ENCODE peak calls at places on chromosomes 16 and 17, in seven cellular contexts. C, A, S, W, Y, U and D are unnamed samples.

GRCh38 chr17:35879748-35880654 is at the start of gene CCL5:
- DNase-seq in W (no peak), U (no peak), C (no peak), Y (no peak), A (no peak), S (no peak), D (peak; percentile 77)

GRCh38 chr16:14300631-14301149 is 229.6 kb downstream of the MRTFB start:
- DNase-seq in A (peak; percentile 63), U (peak; percentile 73), W (no peak), C (peak; percentile 66), S (peak; percentile 85), Y (peak; percentile 85), D (no peak)

GRCh38 chr16:23339781-23340180 is 37.7 kb downstream of the SCNN1B start:
- DNase-seq in U (no peak), A (no peak), W (no peak), S (no peak), Y (no peak), C (no peak), D (no peak)

GRCh38 chr16:62965831-62966230 is 929.6 kb upstream of the CDH8 start:
- DNase-seq in W (no peak), S (no peak), A (no peak), Y (peak; percentile 6), U (no peak), C (no peak), D (no peak)

GRCh38 chr16:12804395-12804794 is 708 bp upstream of the CPPED1 start:
- DNase-seq in Y (no peak), S (no peak), A (no peak), W (no peak), C (no peak), U (no peak), D (no peak)

GRCh38 chr16:25575363-25575762 is 116.4 kb upstream of the HS3ST4 start:
- DNase-seq in U (no peak), Y (no peak), W (no peak), S (no peak), C (no peak), A (no peak), D (no peak)

GRCh38 chr17:39235555-39236221 is 9.9 kb upstream of the STAC2 start:
- DNase-seq in A (no peak), W (no peak), C (peak; percentile 58), S (no peak), Y (peak; percentile 73), U (no peak), D (no peak)

GRCh38 chr17:69246726-69247375 is 18.2 kb upstream of the ABCA10 start:
- DNase-seq in W (no peak), A (peak; percentile 15), C (peak; percentile 61), U (no peak), S (no peak), Y (peak; percentile 62), D (no peak)

GRCh38 chr17:1351967-1352366 is 48.1 kb downstream of the YWHAE start:
- DNase-seq in U (no peak), Y (no peak), W (no peak), C (no peak), S (no peak), A (no peak), D (no peak)

GRCh38 chr17:7001562-7001961 is 5.7 kb downstream of the ALOX12 start:
- DNase-seq in W (no peak), U (no peak), Y (peak; percentile 57), A (no peak), S (no peak), C (no peak), D (no peak)

GRCh38 chr16:82700541-82701240 is 73.9 kb downstream of the CDH13 start:
- DNase-seq in Y (peak; percentile 11), S (no peak), C (no peak), U (no peak), A (no peak), W (no peak), D (no peak)

GRCh38 chr16:89397331-89397861 is 93.0 kb downstream of the ANKRD11 start:
- DNase-seq in W (no peak), Y (no peak), A (no peak), C (no peak), U (no peak), S (no peak), D (no peak)

GRCh38 chr17:3535253-3535995 is 22.2 kb downstream of the TRPV3 start:
- DNase-seq in C (peak; percentile 1), S (peak; percentile 87), W (peak; percentile 9), A (peak; percentile 31), Y (no peak), U (peak; percentile 46), D (no peak)

GRCh38 chr17:21285164-21286065 is 904 bp downstream of the MAP2K3 start:
- DNase-seq in Y (peak; percentile 72), A (no peak), S (no peak), C (no peak), W (no peak), U (no peak), D (no peak)

GRCh38 chr16:87165885-87166284 is 151.3 kb downstream of the C16orf95 start:
- DNase-seq in W (no peak), S (no peak), Y (no peak), U (no peak), C (no peak), A (no peak), D (no peak)

GRCh38 chr17:80786470-80786869 is 205.2 kb upstream of the CHMP6 start:
- DNase-seq in S (peak; percentile 36), A (no peak), U (no peak), Y (no peak), C (peak; percentile 89), W (peak; percentile 87), D (no peak)

GRCh38 chr17:8225813-8226535 is 15.6 kb upstream of the AURKB start:
- DNase-seq in A (peak; percentile 67), U (no peak), C (no peak), S (no peak), Y (peak; percentile 84), W (no peak), D (peak; percentile 55)

GRCh38 chr16:50296807-50297206 is 30.5 kb downstream of the ADCY7 start:
- DNase-seq in S (peak; percentile 30), Y (no peak), U (no peak), A (no peak), C (no peak), W (no peak), D (no peak)

GRCh38 chr16:79283578-79283977 is 317.0 kb downstream of the MAF start:
- DNase-seq in A (no peak), S (no peak), W (no peak), C (no peak), Y (no peak), U (no peak), D (no peak)

GRCh38 chr17:75689441-75689873 is 22.3 kb downstream of the SAP30BP start:
- DNase-seq in C (no peak), A (no peak), Y (peak; percentile 94), U (no peak), S (no peak), W (no peak), D (peak; percentile 19)

GRCh38 chr17:75152971-75153853 is 1.1 kb downstream of the JPT1 start:
- DNase-seq in W (peak; percentile 27), U (no peak), A (no peak), C (peak; percentile 66), S (peak; percentile 46), Y (peak; percentile 71), D (peak; percentile 71)

GRCh38 chr16:27838536-27839175 is 224.9 kb downstream of the GSG1L start:
- DNase-seq in C (no peak), A (no peak), W (no peak), U (no peak), Y (peak; percentile 1), S (no peak), D (no peak)

GRCh38 chr17:16981928-16982327 is 10.0 kb upstream of the TNFRSF13B start:
- DNase-seq in W (no peak), Y (no peak), C (no peak), A (no peak), S (peak; percentile 35), U (no peak), D (no peak)

GRCh38 chr17:35889818-35890773 is 9.9 kb upstream of the CCL5 start:
- DNase-seq in U (no peak), A (peak; percentile 14), Y (peak; percentile 79), C (peak; percentile 36), W (no peak), S (no peak), D (no peak)

GRCh38 chr17:9223531-9223930 is 202.2 kb downstream of the NTN1 start:
- DNase-seq in Y (no peak), W (no peak), S (no peak), U (no peak), A (no peak), C (no peak), D (no peak)

GRCh38 chr17:83150369-83151055 is 71.1 kb downstream of the METRNL start:
- DNase-seq in C (no peak), A (no peak), S (no peak), Y (no peak), U (no peak), W (no peak), D (no peak)

GRCh38 chr17:76968707-76969597 is 100.7 kb downstream of the MGAT5B start:
- DNase-seq in S (no peak), W (peak; percentile 18), Y (no peak), A (no peak), C (peak; percentile 93), U (no peak), D (no peak)

GRCh38 chr17:77802811-77803220 is 155.7 kb upstream of the TNRC6C start:
- DNase-seq in A (no peak), C (peak; percentile 88), Y (no peak), U (no peak), S (peak; percentile 43), W (peak; percentile 59), D (no peak)

GRCh38 chr16:4392382-4393242 is 21.0 kb downstream of the VASN start:
- DNase-seq in W (no peak), U (peak; percentile 84), S (peak; percentile 62), A (peak; percentile 79), C (peak; percentile 62), Y (peak; percentile 77), D (no peak)

GRCh38 chr17:34711646-34712045 is 132.3 kb downstream of the TMEM132E start:
- DNase-seq in W (no peak), Y (no peak), C (peak; percentile 77), U (no peak), S (no peak), A (no peak), D (no peak)

GRCh38 chr17:9006175-9006767 is 15.0 kb upstream of the NTN1 start:
- DNase-seq in U (no peak), W (no peak), Y (no peak), C (no peak), A (no peak), S (no peak), D (no peak)

GRCh38 chr17:14202388-14203166 is 34.1 kb downstream of the CDRT15 start:
- DNase-seq in W (no peak), A (no peak), Y (no peak), S (no peak), C (no peak), U (no peak), D (no peak)

GRCh38 chr17:66678827-66679226 is 156.1 kb upstream of the CACNG5 start:
- DNase-seq in S (no peak), C (no peak), Y (no peak), U (no peak), A (no peak), W (no peak), D (no peak)

GRCh38 chr17:7825206-7825980 is 8.6 kb upstream of the KDM6B start:
- DNase-seq in S (no peak), A (no peak), Y (no peak), U (no peak), C (no peak), W (no peak), D (no peak)